ENCODE peak calls at places on chromosome 2, in ten cellular contexts. M is activated T-helper 1 cell treated with anti-CD3 and anti-CD28 coated beads, Interleukin-12 subunit alpha, Interleukin-12 subunit beta, Interleukin-2, Interleukin-4 antibody, amounts not matched to agents 30 ng/mL and 10 ng/mL and 1 ng/mL, durations not matched to agents 14 hours and 24 hours and 36 hours; N is ecto neural progenitor cell; Z is right lobe of liver; O is GM19239; B is upper lobe of right lung; H is fibroblast of the conjunctiva; J is NCI-H2107; A is ovary; C is HS-27A. K is an unnamed sample.

GRCh38 chr2:219480004-219480403 is 18.7 kb upstream of the GMPPA start:
- DNase-seq in M (no peak), N (no peak), Z (no peak), O (no peak), B (no peak), H (no peak), J (no peak), A (no peak), C (no peak), K (no peak)

GRCh38 chr2:203808041-203808750 is 59.4 kb upstream of the CTLA4 start:
- DNase-seq in M (no peak), N (peak), Z (no peak), O (no peak), B (no peak), H (peak), J (no peak), A (no peak), C (peak), K (peak)

GRCh38 chr2:225004531-225004930 is 37.7 kb downstream of the DOCK10 start:
- DNase-seq in M (no peak), N (no peak), Z (no peak), O (no peak), B (no peak), H (peak), J (no peak), A (no peak), C (no peak), K (no peak)

GRCh38 chr2:47528874-47529273 is 125.9 kb downstream of the MSH2 start:
- DNase-seq in M (no peak), N (no peak), Z (no peak), O (no peak), B (no peak), H (no peak), J (no peak), A (no peak), C (no peak), K (no peak)

GRCh38 chr2:24820598-24821432 is 27.6 kb downstream of the CENPO start:
- DNase-seq in M (no peak), N (peak), Z (no peak), O (no peak), B (no peak), H (no peak), J (no peak), A (no peak), C (no peak), K (no peak)

GRCh38 chr2:60341151-60341550 is 212.3 kb downstream of the BCL11A start:
- DNase-seq in M (no peak), N (no peak), Z (no peak), O (no peak), B (no peak), H (no peak), J (no peak), A (no peak), C (no peak), K (no peak)

GRCh38 chr2:80102026-80102425 is 202.5 kb downstream of the LRRTM1 start:
- DNase-seq in M (no peak), N (no peak), Z (no peak), O (no peak), B (no peak), H (peak), J (no peak), A (no peak), C (no peak), K (peak)

GRCh38 chr2:100832885-100833284 is 12.9 kb downstream of the NPAS2 start:
- DNase-seq in M (no peak), N (no peak), Z (no peak), O (no peak), B (no peak), H (peak), J (no peak), A (no peak), C (no peak), K (no peak)

GRCh38 chr2:210756821-210757220 is 200.4 kb downstream of the CPS1 start:
- DNase-seq in M (no peak), N (no peak), Z (no peak), O (no peak), B (no peak), H (no peak), J (no peak), A (no peak), C (no peak), K (no peak)

GRCh38 chr2:129152514-129152913 is 827.0 kb upstream of the RAB6C start:
- DNase-seq in M (no peak), N (no peak), Z (no peak), O (no peak), B (no peak), H (no peak), J (no peak), A (no peak), C (no peak), K (no peak)

GRCh38 chr2:221822416-221822815 is 250.3 kb upstream of the EPHA4 start:
- DNase-seq in M (no peak), N (no peak), Z (no peak), O (no peak), B (no peak), H (no peak), J (no peak), A (no peak), C (no peak), K (no peak)

GRCh38 chr2:108447947-108448677 is 894 bp upstream of the GCC2 start:
- DNase-seq in M (no peak), N (no peak), Z (no peak), O (no peak), B (no peak), H (no peak), J (no peak), A (no peak), C (no peak), K (no peak)

GRCh38 chr2:12317286-12317685 is 399.4 kb upstream of the TRIB2 start:
- DNase-seq in M (no peak), N (no peak), Z (no peak), O (no peak), B (no peak), H (no peak), J (no peak), A (no peak), C (no peak), K (no peak)

GRCh38 chr2:129008055-129008880 is 689.6 kb upstream of the HS6ST1 start:
- DNase-seq in M (no peak), N (no peak), Z (no peak), O (no peak), B (no peak), H (no peak), J (no peak), A (no peak), C (no peak), K (no peak)

GRCh38 chr2:43059183-43059897 is 167.1 kb downstream of the ZFP36L2 start:
- DNase-seq in M (peak), N (no peak), Z (peak), O (peak), B (peak), H (peak), J (peak), A (peak), C (peak), K (peak)

GRCh38 chr2:71747573-71747972 is 294.2 kb downstream of the DYSF start:
- DNase-seq in M (no peak), N (no peak), Z (no peak), O (no peak), B (no peak), H (no peak), J (no peak), A (no peak), C (no peak), K (no peak)

GRCh38 chr2:240429872-240430491 is 5.5 kb upstream of the GPC1 start:
- DNase-seq in M (no peak), N (peak), Z (peak), O (no peak), B (peak), H (no peak), J (no peak), A (no peak), C (no peak), K (no peak)

GRCh38 chr2:25309402-25309801 is 32.3 kb downstream of the DNMT3A start:
- DNase-seq in M (no peak), N (peak), Z (no peak), O (peak), B (no peak), H (peak), J (no peak), A (no peak), C (no peak), K (no peak)